ENCODE peak calls at places on chromosome 12, in seven cellular contexts. One of them, this sample, is unnamed.

GRCh38 chr12:57087689-57088441 is 1.0 kb upstream of the NAB2 start:
- DNase-seq in adipocyte: peak
- DNase-seq in SK-N-SH: peak
- DNase-seq in IMR-90: peak
- DNase-seq in fibroblast of lung: peak
- DNase-seq in GM23248: peak
- DNase-seq in PC-3: peak
- DNase-seq in this sample: peak

GRCh38 chr12:78194448-78194847 is 363.8 kb downstream of the NAV3 start:
- DNase-seq in PC-3: peak
- DNase-seq in adipocyte: peak
- DNase-seq in GM23248: peak
- DNase-seq in SK-N-SH: no peak
- DNase-seq in IMR-90: peak
- DNase-seq in fibroblast of lung: peak
- DNase-seq in this sample: no peak

GRCh38 chr12:79360269-79360668 is 330.5 kb downstream of the PAWR start:
- DNase-seq in IMR-90: no peak
- DNase-seq in adipocyte: no peak
- DNase-seq in PC-3: no peak
- DNase-seq in fibroblast of lung: no peak
- DNase-seq in SK-N-SH: peak
- DNase-seq in GM23248: no peak
- DNase-seq in this sample: no peak

GRCh38 chr12:47276253-47277070 is 196.7 kb upstream of the AMIGO2 start:
- DNase-seq in adipocyte: peak
- DNase-seq in fibroblast of lung: peak
- DNase-seq in PC-3: peak
- DNase-seq in GM23248: peak
- DNase-seq in IMR-90: peak
- DNase-seq in SK-N-SH: no peak
- DNase-seq in this sample: no peak

GRCh38 chr12:66132408-66132807 is 1.9 kb upstream of the LLPH start:
- DNase-seq in PC-3: peak
- DNase-seq in fibroblast of lung: peak
- DNase-seq in IMR-90: peak
- DNase-seq in SK-N-SH: no peak
- DNase-seq in GM23248: peak
- DNase-seq in adipocyte: peak
- DNase-seq in this sample: no peak

GRCh38 chr12:1357711-1358110 is 236.7 kb downstream of the FBXL14 start:
- DNase-seq in fibroblast of lung: no peak
- DNase-seq in adipocyte: no peak
- DNase-seq in IMR-90: no peak
- DNase-seq in SK-N-SH: no peak
- DNase-seq in GM23248: no peak
- DNase-seq in PC-3: no peak
- DNase-seq in this sample: no peak

GRCh38 chr12:27999970-28000369 is 27.4 kb upstream of the PTHLH start:
- DNase-seq in IMR-90: peak
- DNase-seq in SK-N-SH: no peak
- DNase-seq in fibroblast of lung: peak
- DNase-seq in GM23248: peak
- DNase-seq in PC-3: no peak
- DNase-seq in adipocyte: peak
- DNase-seq in this sample: no peak

GRCh38 chr12:14273911-14274306 is 91.6 kb upstream of the ATF7IP start:
- DNase-seq in PC-3: peak
- DNase-seq in GM23248: peak
- DNase-seq in IMR-90: peak
- DNase-seq in fibroblast of lung: peak
- DNase-seq in adipocyte: no peak
- DNase-seq in SK-N-SH: no peak
- DNase-seq in this sample: no peak

GRCh38 chr12:96981053-96981452 is 74.0 kb downstream of the NEDD1 start:
- DNase-seq in GM23248: peak
- DNase-seq in SK-N-SH: no peak
- DNase-seq in fibroblast of lung: peak
- DNase-seq in adipocyte: peak
- DNase-seq in PC-3: peak
- DNase-seq in IMR-90: peak
- DNase-seq in this sample: no peak

GRCh38 chr12:27486986-27487385 is 37.0 kb upstream of the PPFIBP1 start:
- DNase-seq in fibroblast of lung: no peak
- DNase-seq in PC-3: no peak
- DNase-seq in IMR-90: peak
- DNase-seq in SK-N-SH: no peak
- DNase-seq in GM23248: peak
- DNase-seq in adipocyte: peak
- DNase-seq in this sample: no peak

DNA sequence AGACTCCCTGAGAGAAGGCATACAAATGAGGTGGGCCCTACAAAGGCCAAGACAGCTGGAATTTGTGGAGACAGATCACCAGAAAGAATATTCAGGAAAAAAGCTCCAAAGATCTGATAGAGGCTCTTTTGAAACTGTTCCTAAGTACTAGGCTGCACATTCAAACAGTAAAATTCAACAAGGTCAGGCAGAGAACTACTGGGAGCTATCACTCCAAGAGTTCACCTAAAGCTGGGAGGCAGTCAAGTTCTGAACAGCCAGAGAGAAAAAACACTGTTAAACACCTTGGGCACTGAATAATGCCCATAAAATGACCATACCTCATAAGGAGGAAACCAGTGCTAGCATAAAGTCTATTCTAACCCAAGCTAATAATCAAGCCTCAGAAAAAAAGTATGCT is 28.6 kb downstream of the MED13L start:
- DNase-seq in fibroblast of lung: no peak
- DNase-seq in adipocyte: no peak
- DNase-seq in GM23248: no peak
- DNase-seq in IMR-90: no peak
- DNase-seq in PC-3: no peak
- DNase-seq in SK-N-SH: no peak
- DNase-seq in this sample: no peak
- H3K9ac ChIP-seq in fibroblast of lung: no peak
- H3K9ac ChIP-seq in adipocyte: no peak
- H3K9ac ChIP-seq in GM23248: no peak
- H3K9ac ChIP-seq in IMR-90: no peak
- H3K9ac ChIP-seq in PC-3: no peak
- H3K9ac ChIP-seq in SK-N-SH: no peak
- H3K9ac ChIP-seq in this sample: no peak

DNA sequence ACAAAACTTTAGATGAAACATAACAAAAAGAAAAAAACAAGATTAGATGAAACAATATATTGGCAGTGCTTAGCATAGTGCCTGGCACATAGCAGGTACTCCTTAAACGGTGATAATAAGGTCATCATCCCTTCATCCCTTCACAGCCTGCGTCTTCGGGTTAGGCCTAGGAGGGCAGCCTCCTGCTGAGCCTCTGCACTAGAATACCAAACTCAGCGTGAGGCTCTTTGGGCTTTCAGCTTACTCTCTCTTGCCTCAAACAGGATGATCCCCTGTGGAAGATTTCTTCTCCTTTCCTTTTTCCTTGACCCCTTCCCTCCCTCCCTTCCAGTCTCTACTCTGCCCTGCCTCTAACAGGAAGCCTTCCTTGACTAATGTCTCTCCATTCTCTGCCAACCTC is 14.4 kb upstream of the FIGNL2 start:
- DNase-seq in PC-3: no peak
- DNase-seq in SK-N-SH: no peak
- DNase-seq in fibroblast of lung: no peak
- DNase-seq in GM23248: no peak
- DNase-seq in adipocyte: no peak
- DNase-seq in IMR-90: no peak
- DNase-seq in this sample: no peak
- H3K9ac ChIP-seq in PC-3: no peak
- H3K9ac ChIP-seq in SK-N-SH: no peak
- H3K9ac ChIP-seq in fibroblast of lung: no peak
- H3K9ac ChIP-seq in GM23248: no peak
- H3K9ac ChIP-seq in adipocyte: no peak
- H3K9ac ChIP-seq in IMR-90: no peak
- H3K9ac ChIP-seq in this sample: no peak

GRCh38 chr12:92971869-92972524 is 42.9 kb upstream of the EEA1 start:
- DNase-seq in fibroblast of lung: peak
- DNase-seq in SK-N-SH: no peak
- DNase-seq in PC-3: peak
- DNase-seq in GM23248: peak
- DNase-seq in adipocyte: peak
- DNase-seq in IMR-90: peak
- DNase-seq in this sample: no peak

GRCh38 chr12:92977326-92977725 is 48.2 kb upstream of the EEA1 start:
- DNase-seq in PC-3: no peak
- DNase-seq in fibroblast of lung: no peak
- DNase-seq in IMR-90: no peak
- DNase-seq in SK-N-SH: no peak
- DNase-seq in adipocyte: no peak
- DNase-seq in GM23248: no peak
- DNase-seq in this sample: no peak

GRCh38 chr12:92978607-92979006 is 49.5 kb upstream of the EEA1 start:
- DNase-seq in GM23248: no peak
- DNase-seq in fibroblast of lung: no peak
- DNase-seq in adipocyte: no peak
- DNase-seq in IMR-90: no peak
- DNase-seq in PC-3: no peak
- DNase-seq in SK-N-SH: no peak
- DNase-seq in this sample: no peak

GRCh38 chr12:92974759-92975158 is 45.7 kb upstream of the EEA1 start:
- DNase-seq in PC-3: no peak
- DNase-seq in SK-N-SH: no peak
- DNase-seq in adipocyte: no peak
- DNase-seq in GM23248: no peak
- DNase-seq in IMR-90: no peak
- DNase-seq in fibroblast of lung: no peak
- DNase-seq in this sample: no peak

GRCh38 chr12:92973614-92974013 is 44.5 kb upstream of the EEA1 start:
- DNase-seq in PC-3: peak
- DNase-seq in fibroblast of lung: peak
- DNase-seq in IMR-90: peak
- DNase-seq in GM23248: peak
- DNase-seq in adipocyte: peak
- DNase-seq in SK-N-SH: no peak
- DNase-seq in this sample: no peak
- H3K9ac ChIP-seq in PC-3: no peak
- H3K9ac ChIP-seq in fibroblast of lung: no peak
- H3K9ac ChIP-seq in IMR-90: no peak
- H3K9ac ChIP-seq in GM23248: no peak
- H3K9ac ChIP-seq in adipocyte: peak
- H3K9ac ChIP-seq in SK-N-SH: no peak
- H3K9ac ChIP-seq in this sample: no peak

GRCh38 chr12:22625671-22626251 is 790 bp downstream of the ETNK1 start:
- DNase-seq in adipocyte: peak
- DNase-seq in SK-N-SH: peak
- DNase-seq in fibroblast of lung: peak
- DNase-seq in GM23248: peak
- DNase-seq in PC-3: peak
- DNase-seq in IMR-90: peak
- DNase-seq in this sample: peak

GRCh38 chr12:22627351-22627750 is 2.4 kb downstream of the ETNK1 start:
- DNase-seq in GM23248: peak
- DNase-seq in fibroblast of lung: no peak
- DNase-seq in SK-N-SH: no peak
- DNase-seq in PC-3: peak
- DNase-seq in adipocyte: peak
- DNase-seq in IMR-90: no peak
- DNase-seq in this sample: no peak

GRCh38 chr12:22626429-22626828 is 1.5 kb downstream of the ETNK1 start:
- DNase-seq in PC-3: peak
- DNase-seq in IMR-90: peak
- DNase-seq in SK-N-SH: no peak
- DNase-seq in GM23248: peak
- DNase-seq in adipocyte: peak
- DNase-seq in fibroblast of lung: peak
- DNase-seq in this sample: no peak

GRCh38 chr12:22624908-22625646 is at the start of gene ETNK1:
- DNase-seq in IMR-90: peak
- DNase-seq in SK-N-SH: peak
- DNase-seq in PC-3: peak
- DNase-seq in fibroblast of lung: peak
- DNase-seq in GM23248: peak
- DNase-seq in adipocyte: peak
- DNase-seq in this sample: peak

GRCh38 chr12:22628228-22628627 is 3.3 kb downstream of the ETNK1 start:
- DNase-seq in fibroblast of lung: no peak
- DNase-seq in IMR-90: no peak
- DNase-seq in PC-3: no peak
- DNase-seq in SK-N-SH: no peak
- DNase-seq in adipocyte: peak
- DNase-seq in GM23248: no peak
- DNase-seq in this sample: no peak
- H3K9ac ChIP-seq in fibroblast of lung: no peak
- H3K9ac ChIP-seq in IMR-90: no peak
- H3K9ac ChIP-seq in PC-3: peak
- H3K9ac ChIP-seq in SK-N-SH: no peak
- H3K9ac ChIP-seq in adipocyte: peak
- H3K9ac ChIP-seq in GM23248: no peak
- H3K9ac ChIP-seq in this sample: no peak

GRCh38 chr12:6059221-6059620 is 65.2 kb downstream of the VWF start:
- DNase-seq in adipocyte: no peak
- DNase-seq in SK-N-SH: no peak
- DNase-seq in PC-3: no peak
- DNase-seq in fibroblast of lung: no peak
- DNase-seq in GM23248: no peak
- DNase-seq in IMR-90: no peak
- DNase-seq in this sample: no peak

GRCh38 chr12:6058481-6059161 is 65.8 kb downstream of the VWF start:
- DNase-seq in adipocyte: no peak
- DNase-seq in IMR-90: no peak
- DNase-seq in PC-3: no peak
- DNase-seq in SK-N-SH: no peak
- DNase-seq in GM23248: no peak
- DNase-seq in fibroblast of lung: no peak
- DNase-seq in this sample: no peak

GRCh38 chr12:6059860-6060565 is 64.5 kb downstream of the VWF start:
- DNase-seq in IMR-90: no peak
- DNase-seq in adipocyte: no peak
- DNase-seq in fibroblast of lung: no peak
- DNase-seq in SK-N-SH: no peak
- DNase-seq in PC-3: no peak
- DNase-seq in GM23248: no peak
- DNase-seq in this sample: no peak

GRCh38 chr12:6056406-6057211 is 67.9 kb downstream of the VWF start:
- DNase-seq in GM23248: no peak
- DNase-seq in adipocyte: no peak
- DNase-seq in fibroblast of lung: no peak
- DNase-seq in IMR-90: no peak
- DNase-seq in PC-3: no peak
- DNase-seq in SK-N-SH: peak
- DNase-seq in this sample: no peak

GRCh38 chr12:6057693-6058092 is 66.8 kb downstream of the VWF start:
- DNase-seq in PC-3: no peak
- DNase-seq in fibroblast of lung: no peak
- DNase-seq in IMR-90: no peak
- DNase-seq in SK-N-SH: no peak
- DNase-seq in GM23248: no peak
- DNase-seq in adipocyte: no peak
- DNase-seq in this sample: no peak
- H3K9ac ChIP-seq in PC-3: no peak
- H3K9ac ChIP-seq in fibroblast of lung: no peak
- H3K9ac ChIP-seq in IMR-90: no peak
- H3K9ac ChIP-seq in SK-N-SH: no peak
- H3K9ac ChIP-seq in GM23248: no peak
- H3K9ac ChIP-seq in adipocyte: no peak
- H3K9ac ChIP-seq in this sample: no peak

This sample was measured in neuronal stem cell.